ENCODE peak calls at places on chromosomes 11 and 22, in eight cellular contexts. P is HCT116, M is small intestine, F is tibial artery, N is pancreas, Z is GM23338, I is brain microvascular endothelial cell, W is mammary epithelial cell. R is an unnamed sample. For H3K36me3 and H3K27me3, the result is how much of the 10 kb centered on the place peaks cover.

GRCh38 chr11:92794783-92795182 is 174.7 kb upstream of the MTNR1B start:
- DNase-seq in I (no peak), M (no peak), P (no peak), Z (no peak), N (no peak), F (no peak), W (no peak), R (no peak)

GRCh38 chr11:122197055-122197987 is 81.3 kb upstream of the BLID start:
- DNase-seq in M (no peak), Z (no peak), P (peak), N (no peak), W (peak), F (peak), I (peak), R (peak)

GRCh38 chr11:118168316-118168715 is 8.1 kb downstream of the SCN2B start:
- DNase-seq in P (no peak), F (no peak), N (no peak), M (no peak), W (no peak), I (no peak), Z (no peak), R (no peak)

GRCh38 chr22:17871726-17872458 is 97.6 kb upstream of the BID start:
- DNase-seq in Z (no peak), P (no peak), W (no peak), F (no peak), M (no peak), N (no peak), I (no peak), R (no peak)

GRCh38 chr11:134712228-134713145 is 300.4 kb upstream of the B3GAT1 start:
- DNase-seq in P (no peak), W (no peak), F (no peak), M (no peak), I (no peak), N (no peak), Z (peak), R (no peak)

GRCh38 chr11:1300569-1301187 is 8.8 kb downstream of the TOLLIP start:
- DNase-seq in Z (no peak), W (no peak), M (no peak), P (no peak), N (peak), F (peak), I (no peak), R (no peak)

GRCh38 chr11:124930799-124931198 is 5.0 kb downstream of the HEPACAM start:
- DNase-seq in I (no peak), P (no peak), F (no peak), W (no peak), M (no peak), Z (no peak), N (no peak), R (no peak)

GRCh38 chr11:134583397-134583990 is 171.5 kb upstream of the B3GAT1 start:
- DNase-seq in I (no peak), N (no peak), Z (no peak), P (no peak), W (no peak), F (no peak), M (no peak), R (no peak)

GRCh38 chr22:48237466-48237865 is 1475.0 kb downstream of the TBC1D22A start:
- DNase-seq in F (no peak), N (no peak), P (no peak), Z (no peak), M (no peak), W (no peak), I (no peak), R (no peak)

GRCh38 chr11:1557904-1558831 is 13.9 kb downstream of the DUSP8 start:
- DNase-seq in I (peak), F (peak), N (peak), M (no peak), W (no peak), Z (no peak), P (no peak), R (peak)

GRCh38 chr11:26649884-26650283 is 72.0 kb downstream of the SLC5A12 start:
- DNase-seq in W (peak), F (no peak), P (peak), Z (peak), I (peak), M (peak), N (no peak), R (peak)

GRCh38 chr11:6259638-6260019 is at the start of gene CCKBR:
- DNase-seq in M (no peak), N (peak), W (no peak), F (no peak), Z (peak), P (no peak), I (no peak), R (no peak)

GRCh38 chr22:47091241-47091691 is 328.8 kb downstream of the TBC1D22A start:
- DNase-seq in N (no peak), I (no peak), P (no peak), M (peak), Z (peak), W (peak), F (peak), R (peak)

GRCh38 chr22:47901911-47902310 is 1139.5 kb downstream of the TBC1D22A start:
- DNase-seq in N (no peak), Z (no peak), P (no peak), I (no peak), W (no peak), F (no peak), M (no peak), R (no peak)

GRCh38 chr11:7020183-7020917 is at the start of the genes NLRP14 and ZNF214:
- DNase-seq in Z (peak), F (peak), W (peak), P (peak), M (peak), N (peak), I (peak), R (peak)

GRCh38 chr11:2442554-2442953 is 1.8 kb downstream of the TRPM5 start:
- DNase-seq in F (no peak), Z (no peak), N (no peak), M (peak), P (no peak), I (no peak), W (no peak), R (no peak)

GRCh38 chr11:36016263-36016662 is 72.4 kb downstream of the LDLRAD3 start:
- DNase-seq in M (no peak), F (no peak), N (no peak), I (no peak), P (no peak), Z (no peak), W (no peak), R (peak)

GRCh38 chr22:27295071-27295470 is 506.5 kb downstream of the MN1 start:
- DNase-seq in P (no peak), Z (no peak), N (no peak), F (no peak), W (peak), M (no peak), I (no peak), R (no peak)

GRCh38 chr22:39748877-39749276 is 144.7 kb downstream of the ENTHD1 start:
- DNase-seq in N (no peak), P (no peak), I (no peak), M (no peak), F (no peak), W (no peak), Z (no peak), R (peak)

GRCh38 chr11:14347991-14348390 is 11.0 kb downstream of the RRAS2 start:
- DNase-seq in N (no peak), F (no peak), P (no peak), W (no peak), M (no peak), I (no peak), Z (no peak), R (no peak)

GRCh38 chr11:15378941-15379340 is 264.2 kb downstream of the INSC start:
- DNase-seq in Z (no peak), P (no peak), W (no peak), F (no peak), N (no peak), I (no peak), M (no peak), R (no peak)

GRCh38 chr11:64534950-64535349 is 56.1 kb upstream of the SLC22A12 start:
- DNase-seq in W (no peak), P (no peak), F (peak), M (no peak), N (no peak), Z (no peak), I (no peak), R (no peak)

GRCh38 chr11:131404010-131404409 is 33.6 kb downstream of the NTM start:
- DNase-seq in W (no peak), Z (no peak), M (no peak), F (no peak), I (no peak), N (peak), P (no peak), R (no peak)

GRCh38 chr11:30254307-30255298 is 23.8 kb downstream of the FSHB start:
- DNase-seq in F (no peak), P (no peak), N (no peak), W (no peak), M (no peak), Z (no peak), I (peak), R (peak)

GRCh38 chr22:23675502-23676415 is 15.1 kb upstream of the RGL4 start:
- DNase-seq in F (peak), P (no peak), W (no peak), Z (no peak), I (no peak), N (peak), M (peak), R (no peak)

GRCh38 chr11:2258501-2259465 is 11.6 kb downstream of the ASCL2 start:
- DNase-seq in F (peak), M (no peak), N (no peak), I (no peak), W (no peak), Z (no peak), P (no peak), R (no peak)

GRCh38 chr11:2512431-2513407 is 67.9 kb downstream of the KCNQ1 start:
- DNase-seq in Z (no peak), M (peak), I (no peak), F (peak), P (no peak), N (peak), W (no peak), R (no peak)

GRCh38 chr11:29518389-29519174 is 498.2 kb downstream of the KCNA4 start:
- DNase-seq in F (no peak), P (no peak), N (no peak), W (peak), M (no peak), Z (peak), I (no peak), R (no peak)

GRCh38 chr11:3616721-3617460 is 24.9 kb downstream of the ART5 start:
- DNase-seq in M (no peak), N (no peak), I (no peak), P (no peak), W (no peak), Z (no peak), F (peak), R (no peak)

GRCh38 chr11:8234910-8235309 is 28.8 kb downstream of the LMO1 start:
- DNase-seq in Z (no peak), N (no peak), M (no peak), P (no peak), I (no peak), F (no peak), W (no peak), R (no peak)

GRCh38 chr11:6670202-6670830 is 12.8 kb downstream of the MRPL17 start:
- DNase-seq in I (no peak), P (no peak), N (no peak), Z (no peak), M (no peak), F (no peak), W (no peak), R (no peak)

GRCh38 chr22:44823396-44823795 is 71.0 kb downstream of the ARHGAP8 start:
- DNase-seq in I (no peak), P (no peak), N (no peak), Z (no peak), F (no peak), W (no peak), M (no peak), R (no peak)

GRCh38 chr11:82796970-82797594 is 63.4 kb upstream of the FAM181B start:
- DNase-seq in M (no peak), P (no peak), N (no peak), I (no peak), F (no peak), W (no peak), Z (no peak), R (no peak)

GRCh38 chr11:92046103-92046502 is 178.5 kb upstream of the FAT3 start:
- DNase-seq in M (no peak), I (no peak), P (no peak), F (no peak), N (no peak), W (no peak), Z (no peak), R (no peak)

GRCh38 chr11:110908401-110909106 is 196.3 kb upstream of the ARHGAP20 start:
- DNase-seq in M (no peak), I (peak), W (peak), N (no peak), P (no peak), Z (no peak), F (no peak), R (peak)

GRCh38 chr22:45844949-45845613 is 131.9 kb downstream of the WNT7B start:
- DNase-seq in M (no peak), N (no peak), Z (peak), W (no peak), I (no peak), F (no peak), P (no peak), R (no peak)

GRCh38 chr22:45838257-45838891 is 138.6 kb downstream of the WNT7B start:
- DNase-seq in Z (no peak), P (no peak), W (no peak), M (no peak), F (no peak), I (no peak), N (no peak), R (no peak)

GRCh38 chr22:45843030-45843429 is 133.9 kb downstream of the WNT7B start:
- DNase-seq in Z (no peak), M (no peak), N (no peak), W (no peak), I (no peak), F (no peak), P (no peak), R (no peak)

GRCh38 chr22:45844009-45844408 is 133.0 kb downstream of the WNT7B start:
- DNase-seq in N (no peak), F (no peak), P (no peak), Z (no peak), I (no peak), M (no peak), W (no peak), R (no peak)

DNA sequence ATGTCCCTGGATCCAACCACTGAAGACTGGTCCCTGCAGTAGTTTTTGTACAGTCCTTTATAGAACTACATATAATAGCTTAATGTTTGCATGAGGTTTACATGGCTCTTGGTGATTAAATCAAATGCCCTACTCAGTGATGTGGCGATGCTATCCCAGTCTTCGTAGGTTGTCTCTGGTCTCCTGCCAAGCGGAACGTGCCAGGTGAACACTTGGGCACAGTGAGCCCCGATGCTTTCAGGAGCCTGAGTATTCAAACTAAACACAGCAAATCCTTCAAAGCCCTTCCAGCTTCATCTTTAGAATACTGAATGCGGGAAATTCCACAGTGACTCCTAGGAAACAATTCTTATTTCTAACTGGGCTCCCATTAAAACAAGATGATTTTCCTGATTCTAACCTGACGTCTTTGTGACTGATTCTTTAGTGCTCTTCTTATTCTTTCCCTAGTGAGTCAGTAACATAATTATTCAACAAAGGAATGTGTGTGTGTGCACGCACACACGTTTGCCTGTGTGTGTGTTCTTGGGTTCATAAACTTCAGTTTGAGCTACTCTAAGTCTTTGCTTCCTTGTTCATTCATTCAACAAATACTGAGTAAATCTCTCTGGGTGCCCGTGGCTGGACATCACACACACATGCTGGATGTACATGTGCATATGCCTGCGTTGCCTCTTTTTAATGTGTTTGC is 134.7 kb downstream of the WNT7B start:
- DNase-seq in W (peak), P (no peak), N (no peak), F (no peak), I (no peak), Z (no peak), M (no peak), R (no peak)
- H3K36me3 ChIP-seq in W (under half), P (under half), N (under half), F (half or more), I (under half), Z (under half), M (under half), R (under half)

DNA sequence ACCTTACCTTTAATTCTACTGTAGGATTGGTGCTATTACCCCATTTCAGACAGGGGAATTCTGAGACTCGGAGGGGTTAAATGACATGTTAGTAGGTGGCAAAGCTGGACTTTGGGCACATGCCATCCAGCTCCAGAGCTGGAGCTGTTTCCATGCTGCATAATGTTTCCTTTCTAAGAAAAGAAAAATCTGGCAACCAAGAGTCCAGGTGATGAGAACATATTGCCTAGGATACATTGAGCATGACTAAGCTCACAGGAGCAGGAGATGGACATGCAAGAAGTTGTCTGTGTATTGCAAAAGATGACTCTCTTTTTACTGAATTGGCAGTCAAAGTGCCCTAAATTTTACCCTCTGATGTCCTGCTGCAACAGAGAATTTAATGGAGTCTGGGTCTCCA is 150.8 kb upstream of the SYT13 start:
- DNase-seq in N (no peak), Z (no peak), F (no peak), M (no peak), I (no peak), P (no peak), W (no peak), R (no peak)
- H3K27me3 ChIP-seq in N (under half), Z (under half), F (under half), M (under half), I (under half), P (half or more), W (under half), R (half or more)

GRCh38 chr11:61757213-61757862 is 4.9 kb downstream of the MYRF start:
- DNase-seq in Z (no peak), W (no peak), I (no peak), F (no peak), M (peak), N (no peak), P (no peak), R (no peak)
- H3K4me3 ChIP-seq in Z (no peak), W (no peak), I (no peak), F (no peak), M (peak), N (peak), P (peak), R (no peak)

GRCh38 chr22:50287731-50288130 is 17.6 kb upstream of the MAPK11 start:
- DNase-seq in P (no peak), N (no peak), M (no peak), I (no peak), W (no peak), Z (no peak), F (no peak), R (no peak)

GRCh38 chr22:50284479-50284878 is 14.3 kb upstream of the MAPK11 start:
- DNase-seq in W (no peak), P (no peak), M (no peak), Z (no peak), N (no peak), F (no peak), I (no peak), R (no peak)

GRCh38 chr22:50285568-50286229 is 15.5 kb upstream of the MAPK11 start:
- DNase-seq in P (no peak), N (no peak), F (no peak), W (no peak), M (no peak), I (no peak), Z (no peak), R (no peak)

GRCh38 chr22:50286701-50287318 is 16.6 kb upstream of the MAPK11 start:
- DNase-seq in W (no peak), N (no peak), P (no peak), M (no peak), F (no peak), I (no peak), Z (no peak), R (no peak)

GRCh38 chr22:50286275-50286674 is 16.1 kb upstream of the MAPK11 start:
- DNase-seq in P (no peak), Z (no peak), M (no peak), F (no peak), I (no peak), N (no peak), W (no peak), R (no peak)
- H3K36me3 ChIP-seq in P (under half), Z (under half), M (under half), F (half or more), I (half or more), N (under half), W (under half), R (half or more)

GRCh38 chr11:34404280-34404679 is 34.5 kb upstream of the CAT start:
- DNase-seq in I (no peak), Z (no peak), W (no peak), N (no peak), P (no peak), M (no peak), F (no peak), R (no peak)
- H3K27me3 ChIP-seq in I (under half), Z (under half), W (under half), N (under half), P (under half), M (under half), F (under half), R (under half)

DNA sequence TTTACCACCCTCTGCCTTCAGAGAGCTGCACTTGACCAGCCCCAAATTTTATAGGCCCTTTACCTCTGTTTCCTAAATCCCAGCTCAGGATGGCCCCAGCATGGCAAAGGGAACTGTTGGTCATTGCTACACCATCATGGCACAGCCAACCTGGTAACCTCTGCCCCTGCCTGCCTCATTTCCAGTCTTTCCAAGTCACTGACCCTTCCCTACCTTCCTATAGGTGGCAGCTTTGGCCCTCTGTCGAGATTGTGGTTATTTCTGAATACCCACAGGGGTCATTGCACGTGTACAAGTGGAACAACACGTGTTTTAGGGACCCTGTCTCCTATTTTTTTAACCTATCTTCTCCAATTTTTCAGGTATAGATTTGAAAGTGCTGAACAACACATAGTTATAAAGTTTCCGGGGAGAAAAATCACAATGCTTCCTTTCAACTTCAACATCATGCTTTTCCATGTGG is 2.8 kb downstream of the GALNT18 start:
- DNase-seq in I (no peak), P (no peak), W (no peak), F (no peak), Z (peak), M (no peak), N (no peak), R (no peak)
- H3K4me3 ChIP-seq in I (no peak), P (no peak), W (no peak), F (peak), Z (peak), M (no peak), N (no peak), R (no peak)

GRCh38 chr11:73400293-73400692 is 24.1 kb downstream of the RELT start:
- DNase-seq in N (no peak), Z (no peak), W (no peak), I (no peak), P (no peak), F (no peak), M (no peak), R (no peak)
- H3K36me3 ChIP-seq in N (under half), Z (under half), W (under half), I (under half), P (under half), F (under half), M (under half), R (under half)

R was measured in adipocyte.